ENCODE peak calls at places on chromosomes 6 and 20, in six cellular contexts. One of them, this sample, is unnamed.

GRCh38 chr20:31849306-31849930 is 4.0 kb upstream of the FOXS1 start:
- DNase-seq in H1: no peak
- DNase-seq in A549: no peak
- DNase-seq in heart left ventricle: no peak
- DNase-seq in lower leg skin: no peak
- DNase-seq in ovary: no peak
- DNase-seq in this sample: no peak

GRCh38 chr6:43074847-43075741 is 1.0 kb upstream of the PTK7 start:
- DNase-seq in ovary: peak
- DNase-seq in heart left ventricle: no peak
- DNase-seq in H1: no peak
- DNase-seq in lower leg skin: no peak
- DNase-seq in A549: no peak
- DNase-seq in this sample: no peak

GRCh38 chr20:50379049-50379990 is 130.9 kb upstream of the PTPN1 start:
- DNase-seq in heart left ventricle: peak
- DNase-seq in ovary: peak
- DNase-seq in lower leg skin: peak
- DNase-seq in A549: no peak
- DNase-seq in H1: no peak
- DNase-seq in this sample: peak

GRCh38 chr20:64212750-64213149 is 42.8 kb upstream of the PCMTD2 start:
- DNase-seq in A549: no peak
- DNase-seq in heart left ventricle: peak
- DNase-seq in H1: no peak
- DNase-seq in ovary: peak
- DNase-seq in lower leg skin: no peak
- DNase-seq in this sample: no peak

GRCh38 chr6:22008248-22008836 is 288.5 kb downstream of the PRL start:
- DNase-seq in lower leg skin: no peak
- DNase-seq in ovary: no peak
- DNase-seq in A549: no peak
- DNase-seq in heart left ventricle: no peak
- DNase-seq in H1: no peak
- DNase-seq in this sample: no peak

GRCh38 chr6:170097505-170098427 is 193.1 kb downstream of the DLL1 start:
- DNase-seq in lower leg skin: peak
- DNase-seq in A549: no peak
- DNase-seq in H1: peak
- DNase-seq in heart left ventricle: peak
- DNase-seq in ovary: peak
- DNase-seq in this sample: no peak

GRCh38 chr20:36404435-36404978 is 98.4 kb downstream of the DLGAP4 start:
- DNase-seq in lower leg skin: no peak
- DNase-seq in H1: no peak
- DNase-seq in heart left ventricle: no peak
- DNase-seq in ovary: no peak
- DNase-seq in A549: no peak
- DNase-seq in this sample: no peak

GRCh38 chr6:91608428-91608827 is 1021.6 kb upstream of the MAP3K7 start:
- DNase-seq in A549: no peak
- DNase-seq in lower leg skin: no peak
- DNase-seq in heart left ventricle: no peak
- DNase-seq in H1: no peak
- DNase-seq in ovary: no peak
- DNase-seq in this sample: no peak

GRCh38 chr6:116450769-116451740 is 10.1 kb upstream of the CALHM6 start:
- DNase-seq in heart left ventricle: no peak
- DNase-seq in ovary: no peak
- DNase-seq in lower leg skin: no peak
- DNase-seq in H1: no peak
- DNase-seq in A549: no peak
- DNase-seq in this sample: no peak

GRCh38 chr6:71855406-71855805 is 30.9 kb upstream of the RIMS1 start:
- DNase-seq in heart left ventricle: no peak
- DNase-seq in A549: no peak
- DNase-seq in lower leg skin: no peak
- DNase-seq in ovary: no peak
- DNase-seq in H1: no peak
- DNase-seq in this sample: no peak

GRCh38 chr6:71879016-71879415 is 7.3 kb upstream of the RIMS1 start:
- DNase-seq in ovary: no peak
- DNase-seq in A549: no peak
- DNase-seq in heart left ventricle: no peak
- DNase-seq in H1: no peak
- DNase-seq in lower leg skin: no peak
- DNase-seq in this sample: no peak

GRCh38 chr6:155521719-155522118 is 66.1 kb upstream of the NOX3 start:
- DNase-seq in lower leg skin: no peak
- DNase-seq in H1: no peak
- DNase-seq in A549: no peak
- DNase-seq in heart left ventricle: no peak
- DNase-seq in ovary: no peak
- DNase-seq in this sample: no peak

GRCh38 chr6:1904898-1905297 is 295.2 kb downstream of the FOXC1 start:
- DNase-seq in ovary: no peak
- DNase-seq in A549: no peak
- DNase-seq in heart left ventricle: no peak
- DNase-seq in lower leg skin: no peak
- DNase-seq in H1: no peak
- DNase-seq in this sample: no peak

GRCh38 chr6:5705256-5705655 is 301.5 kb downstream of the NRN1 start:
- DNase-seq in H1: no peak
- DNase-seq in lower leg skin: no peak
- DNase-seq in heart left ventricle: no peak
- DNase-seq in ovary: no peak
- DNase-seq in A549: no peak
- DNase-seq in this sample: no peak

GRCh38 chr6:84685983-84686584 is 78.3 kb downstream of the TBX18 start:
- DNase-seq in heart left ventricle: no peak
- DNase-seq in lower leg skin: no peak
- DNase-seq in A549: peak
- DNase-seq in ovary: no peak
- DNase-seq in H1: peak
- DNase-seq in this sample: no peak

GRCh38 chr20:51579137-51579536 is 36.6 kb upstream of the NFATC2 start:
- DNase-seq in H1: no peak
- DNase-seq in ovary: no peak
- DNase-seq in A549: no peak
- DNase-seq in lower leg skin: no peak
- DNase-seq in heart left ventricle: no peak
- DNase-seq in this sample: no peak

GRCh38 chr6:13709698-13710551 is 1.7 kb downstream of the RANBP9 start:
- DNase-seq in heart left ventricle: no peak
- DNase-seq in ovary: no peak
- DNase-seq in H1: no peak
- DNase-seq in lower leg skin: no peak
- DNase-seq in A549: no peak
- DNase-seq in this sample: no peak

GRCh38 chr20:53810661-53811355 is 217.2 kb upstream of the ZNF217 start:
- DNase-seq in lower leg skin: no peak
- DNase-seq in A549: no peak
- DNase-seq in ovary: no peak
- DNase-seq in heart left ventricle: no peak
- DNase-seq in H1: no peak
- DNase-seq in this sample: no peak

GRCh38 chr6:119844385-119844784 is 494.8 kb upstream of the MAN1A1 start:
- DNase-seq in lower leg skin: no peak
- DNase-seq in A549: no peak
- DNase-seq in ovary: no peak
- DNase-seq in H1: no peak
- DNase-seq in heart left ventricle: no peak
- DNase-seq in this sample: no peak

GRCh38 chr20:19077370-19078220 is 134.8 kb upstream of the SLC24A3 start:
- DNase-seq in ovary: no peak
- DNase-seq in A549: no peak
- DNase-seq in lower leg skin: no peak
- DNase-seq in H1: peak
- DNase-seq in heart left ventricle: no peak
- DNase-seq in this sample: no peak

GRCh38 chr6:166228839-166229528 is 61.3 kb upstream of the TBXT start:
- DNase-seq in ovary: no peak
- DNase-seq in A549: no peak
- DNase-seq in heart left ventricle: no peak
- DNase-seq in lower leg skin: no peak
- DNase-seq in H1: no peak
- DNase-seq in this sample: no peak

GRCh38 chr6:47254906-47255305 is 54.8 kb downstream of the TNFRSF21 start:
- DNase-seq in H1: no peak
- DNase-seq in heart left ventricle: no peak
- DNase-seq in ovary: no peak
- DNase-seq in lower leg skin: no peak
- DNase-seq in A549: no peak
- DNase-seq in this sample: no peak

DNA sequence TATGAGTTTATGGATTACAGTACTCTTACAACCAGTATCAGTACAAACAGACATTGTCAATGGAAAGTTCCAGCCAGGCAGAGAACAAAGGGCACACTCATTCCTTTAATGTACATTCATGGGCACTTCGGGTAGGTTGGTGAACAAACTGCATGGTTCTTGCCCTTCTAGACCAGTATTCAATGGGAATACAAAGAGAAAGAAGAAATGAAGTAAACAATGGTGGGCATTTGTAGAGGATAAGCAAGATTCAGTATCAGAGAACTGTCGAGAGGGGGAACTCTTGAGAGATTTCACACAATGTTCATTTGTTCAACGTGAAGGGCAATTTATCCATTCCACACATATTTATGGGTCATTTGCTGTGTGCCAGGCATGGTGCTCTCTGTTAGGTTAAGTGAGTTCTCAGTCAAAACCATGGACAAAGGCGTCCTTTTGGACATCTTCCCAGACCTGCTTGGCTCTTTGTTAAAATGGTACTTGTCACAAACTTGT is 714.8 kb downstream of the DHX35 start:
- DNase-seq in A549: no peak
- DNase-seq in H1: no peak
- DNase-seq in ovary: no peak
- DNase-seq in heart left ventricle: no peak
- DNase-seq in lower leg skin: no peak
- DNase-seq in this sample: no peak
- TF ChIP-seq CTCF in A549: peak
- TF ChIP-seq CTCF in H1: no peak
- TF ChIP-seq CTCF in ovary: no peak
- TF ChIP-seq CTCF in heart left ventricle: no peak
- TF ChIP-seq CTCF in lower leg skin: no peak
- TF ChIP-seq CTCF in this sample: peak

DNA sequence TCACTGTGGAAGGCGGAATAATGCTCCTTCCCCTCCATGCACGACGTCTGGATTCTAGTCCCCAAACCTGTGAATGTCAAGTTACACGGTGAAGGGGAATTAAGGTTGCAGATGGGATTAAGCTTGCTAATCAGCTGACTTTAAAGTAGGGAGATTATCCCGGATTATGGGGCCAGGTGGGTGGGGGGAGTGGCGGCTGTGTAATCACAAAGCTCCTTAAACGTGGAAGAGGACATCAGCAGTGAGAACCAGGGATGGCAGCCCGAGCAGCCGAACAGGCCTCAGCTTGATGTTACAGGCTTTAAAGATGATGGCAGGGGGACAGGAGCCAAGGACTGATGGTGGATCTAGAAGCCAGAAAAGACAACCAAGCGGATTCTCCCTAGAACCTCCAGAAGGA is 117.6 kb downstream of the SCML4 start:
- DNase-seq in ovary: no peak
- DNase-seq in lower leg skin: peak
- DNase-seq in heart left ventricle: no peak
- DNase-seq in A549: no peak
- DNase-seq in H1: no peak
- DNase-seq in this sample: no peak
- TF ChIP-seq POLR2A in ovary: no peak
- TF ChIP-seq POLR2A in lower leg skin: no peak
- TF ChIP-seq POLR2A in heart left ventricle: no peak
- TF ChIP-seq POLR2A in A549: no peak
- TF ChIP-seq POLR2A in H1: no peak
- TF ChIP-seq POLR2A in this sample: no peak

DNA sequence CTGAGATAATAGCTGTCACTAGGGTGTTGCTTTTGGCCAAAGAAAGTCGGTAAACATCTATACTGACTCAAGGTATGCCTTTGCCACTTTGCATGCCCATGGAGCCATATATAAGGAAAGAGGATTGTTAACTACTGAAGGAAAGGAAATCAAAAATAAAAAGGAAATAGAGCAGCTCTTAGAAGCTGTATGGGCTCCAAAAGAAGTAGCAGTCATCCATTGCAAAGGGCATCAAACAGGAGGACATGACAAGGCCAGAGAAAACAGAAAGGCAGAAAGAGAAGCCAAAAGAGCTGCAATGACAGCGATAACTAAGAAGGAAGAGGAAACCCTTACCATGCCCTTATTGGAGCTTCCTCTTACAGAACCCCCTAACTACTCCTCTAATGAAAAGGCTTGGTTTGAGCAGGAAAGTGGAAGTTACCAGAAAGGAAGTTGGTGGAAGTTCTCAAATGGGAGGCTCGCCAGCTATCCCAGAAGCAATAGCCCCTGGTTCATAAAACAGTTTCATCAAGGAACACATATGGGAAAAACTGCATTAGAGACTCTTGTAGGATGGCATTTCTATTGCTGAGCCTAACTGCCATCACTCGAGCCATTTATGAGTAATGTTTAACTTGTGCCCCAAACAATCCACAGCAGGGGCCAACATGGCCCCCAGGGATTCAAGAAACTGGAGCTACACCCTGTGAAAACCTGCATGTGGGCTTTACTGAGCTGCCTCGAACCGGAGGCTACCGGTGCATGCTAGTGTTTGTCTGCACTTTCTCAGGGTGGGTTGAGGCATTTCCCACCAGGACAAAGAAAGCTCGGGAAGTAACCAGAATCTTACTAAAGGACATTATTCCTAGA is 7.0 kb downstream of the IL22RA2 start:
- DNase-seq in H1: no peak
- DNase-seq in A549: no peak
- DNase-seq in heart left ventricle: no peak
- DNase-seq in ovary: no peak
- DNase-seq in lower leg skin: no peak
- DNase-seq in this sample: no peak
- TF ChIP-seq CTCF in H1: no peak
- TF ChIP-seq CTCF in A549: no peak
- TF ChIP-seq CTCF in heart left ventricle: peak
- TF ChIP-seq CTCF in ovary: no peak
- TF ChIP-seq CTCF in lower leg skin: no peak
- TF ChIP-seq CTCF in this sample: no peak

DNA sequence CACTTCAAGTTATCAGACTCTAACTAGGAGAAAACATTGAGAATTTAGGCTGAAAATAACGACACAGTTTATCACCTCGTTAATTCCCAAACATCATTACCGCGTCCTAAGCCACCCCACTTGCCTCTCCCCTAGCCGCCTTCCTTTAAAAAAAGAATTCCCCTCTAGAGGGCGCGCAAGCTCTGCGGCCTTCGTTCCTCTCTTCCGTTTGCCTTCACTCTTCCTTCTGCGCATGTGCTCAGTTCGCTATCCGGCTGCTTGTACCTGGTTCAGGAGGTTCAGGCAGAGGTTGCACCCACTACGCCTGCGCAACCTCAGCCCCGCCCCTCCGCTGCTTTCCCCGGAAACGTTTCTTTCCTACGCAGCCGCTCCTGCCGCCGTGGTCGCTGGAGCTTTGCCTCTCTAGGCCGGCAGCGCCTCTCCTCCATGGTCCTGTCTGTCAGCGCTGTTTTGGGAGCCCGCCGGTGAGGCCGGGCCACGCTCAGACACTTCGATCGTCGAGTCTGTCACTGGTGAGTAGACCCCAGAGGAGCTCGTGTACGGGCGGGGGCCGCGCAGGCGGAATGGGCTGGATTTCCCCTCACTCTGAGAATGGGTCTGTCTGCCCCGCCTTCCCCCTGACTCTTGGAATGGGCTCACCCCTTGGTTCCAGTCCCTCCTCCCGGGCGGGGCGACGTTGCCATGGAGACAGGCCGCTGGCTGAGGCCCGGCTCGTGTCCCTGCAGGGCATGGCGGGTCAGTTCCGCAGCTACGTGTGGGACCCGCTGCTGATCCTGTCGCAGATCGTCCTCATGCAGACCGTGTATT is at the start of gene SYS1:
- DNase-seq in ovary: peak
- DNase-seq in H1: peak
- DNase-seq in heart left ventricle: peak
- DNase-seq in A549: peak
- DNase-seq in lower leg skin: peak
- DNase-seq in this sample: peak
- TF ChIP-seq POLR2A in ovary: peak
- TF ChIP-seq POLR2A in H1: no peak
- TF ChIP-seq POLR2A in heart left ventricle: peak
- TF ChIP-seq POLR2A in A549: peak
- TF ChIP-seq POLR2A in lower leg skin: no peak
- TF ChIP-seq POLR2A in this sample: peak